ENCODE peak calls at places on chromosomes 2 and 18, in ten cellular contexts. G, X, Q, V, L, M, K, R, A and F are unnamed samples.

GRCh38 chr2:174158003-174158402 is 90.3 kb downstream of the OLA1 start:
- DNase-seq in G (no peak), X (peak), Q (peak), V (peak), L (no peak), M (no peak), K (peak), R (no peak), A (no peak), F (peak)

GRCh38 chr18:47513614-47514013 is 262.2 kb upstream of the SKOR2 start:
- DNase-seq in G (no peak), X (no peak), Q (no peak), V (no peak), L (no peak), M (no peak), K (no peak), R (no peak), A (no peak), F (no peak)

GRCh38 chr2:204514439-204514838 is 30.8 kb upstream of the PARD3B start:
- DNase-seq in G (no peak), X (no peak), Q (no peak), V (no peak), L (no peak), M (no peak), K (no peak), R (no peak), A (no peak), F (no peak)

GRCh38 chr2:152546230-152546837 is 170.9 kb downstream of the PRPF40A start:
- DNase-seq in G (no peak), X (no peak), Q (no peak), V (no peak), L (no peak), M (no peak), K (no peak), R (no peak), A (no peak), F (no peak)

GRCh38 chr18:12417687-12418086 is 10.0 kb downstream of the PRELID3A start:
- DNase-seq in G (no peak), X (no peak), Q (no peak), V (no peak), L (no peak), M (no peak), K (no peak), R (peak), A (no peak), F (no peak)

GRCh38 chr2:215431290-215431689 is 4.6 kb downstream of the FN1 start:
- DNase-seq in G (no peak), X (no peak), Q (no peak), V (no peak), L (no peak), M (no peak), K (no peak), R (no peak), A (no peak), F (no peak)

GRCh38 chr18:57833441-57834101 is 30.5 kb upstream of the ATP8B1 start:
- DNase-seq in G (no peak), X (peak), Q (peak), V (peak), L (no peak), M (no peak), K (no peak), R (peak), A (no peak), F (no peak)

GRCh38 chr2:133598769-133599168 is 30.5 kb upstream of the NCKAP5 start:
- DNase-seq in G (no peak), X (no peak), Q (no peak), V (no peak), L (no peak), M (no peak), K (no peak), R (no peak), A (no peak), F (no peak)

GRCh38 chr2:182068811-182069210 is 83.2 kb downstream of the PPP1R1C start:
- DNase-seq in G (no peak), X (no peak), Q (no peak), V (no peak), L (no peak), M (no peak), K (no peak), R (peak), A (no peak), F (no peak)

GRCh38 chr2:237223208-237223861 is 137.6 kb downstream of the COPS8 start:
- DNase-seq in G (peak), X (peak), Q (no peak), V (no peak), L (peak), M (no peak), K (peak), R (peak), A (no peak), F (no peak)

GRCh38 chr18:12904012-12904516 is 20.0 kb upstream of the PTPN2 start:
- DNase-seq in G (peak), X (peak), Q (no peak), V (no peak), L (no peak), M (no peak), K (no peak), R (no peak), A (no peak), F (no peak)

GRCh38 chr2:140349695-140350094 is 1569.5 kb upstream of the NXPH2 start:
- DNase-seq in G (no peak), X (no peak), Q (no peak), V (no peak), L (no peak), M (no peak), K (no peak), R (no peak), A (no peak), F (no peak)

GRCh38 chr18:72652990-72653593 is 109.0 kb upstream of the CBLN2 start:
- DNase-seq in G (no peak), X (no peak), Q (no peak), V (peak), L (no peak), M (peak), K (peak), R (no peak), A (no peak), F (peak)

GRCh38 chr2:196426122-196426521 is 213.4 kb upstream of the CCDC150 start:
- DNase-seq in G (no peak), X (no peak), Q (no peak), V (no peak), L (no peak), M (no peak), K (no peak), R (no peak), A (no peak), F (no peak)

GRCh38 chr2:231383701-231384435 is 11.6 kb upstream of the B3GNT7 start:
- DNase-seq in G (no peak), X (no peak), Q (no peak), V (no peak), L (no peak), M (no peak), K (no peak), R (no peak), A (no peak), F (no peak)

GRCh38 chr18:644395-645004 is 13.0 kb upstream of the TYMS start:
- DNase-seq in G (no peak), X (no peak), Q (peak), V (no peak), L (no peak), M (no peak), K (peak), R (no peak), A (no peak), F (no peak)

GRCh38 chr2:103823847-103824246 is 1030.1 kb upstream of the POU3F3 start:
- DNase-seq in G (no peak), X (no peak), Q (no peak), V (no peak), L (no peak), M (no peak), K (no peak), R (no peak), A (no peak), F (no peak)

GRCh38 chr2:168848220-168848619 is 42.0 kb downstream of the SPC25 start:
- DNase-seq in G (no peak), X (no peak), Q (no peak), V (no peak), L (no peak), M (no peak), K (no peak), R (no peak), A (no peak), F (no peak)

GRCh38 chr2:218072002-218072401 is 2.9 kb downstream of the RUFY4 start:
- DNase-seq in G (no peak), X (no peak), Q (no peak), V (no peak), L (no peak), M (no peak), K (no peak), R (no peak), A (no peak), F (no peak)

GRCh38 chr2:204673877-204674276 is 128.6 kb downstream of the PARD3B start:
- DNase-seq in G (no peak), X (peak), Q (no peak), V (no peak), L (no peak), M (no peak), K (peak), R (peak), A (no peak), F (no peak)

GRCh38 chr18:9184998-9185613 is 48.5 kb downstream of the ANKRD12 start:
- DNase-seq in G (no peak), X (no peak), Q (no peak), V (no peak), L (no peak), M (no peak), K (no peak), R (no peak), A (no peak), F (no peak)

GRCh38 chr18:22324191-22325131 is 93.3 kb downstream of the CTAGE1 start:
- DNase-seq in G (peak), X (peak), Q (no peak), V (no peak), L (no peak), M (no peak), K (no peak), R (no peak), A (no peak), F (no peak)
- H3K4me3 ChIP-seq in G (peak), X (peak), Q (no peak), V (no peak), L (peak), M (peak), K (peak), R (peak), A (peak), F (no peak)

GRCh38 chr2:120734930-120735611 is 597 bp upstream of the GLI2 start:
- DNase-seq in G (peak), X (peak), Q (no peak), V (no peak), L (no peak), M (no peak), K (no peak), R (peak), A (no peak), F (no peak)
- H3K4me3 ChIP-seq in G (peak), X (peak), Q (no peak), V (no peak), L (peak), M (peak), K (no peak), R (peak), A (no peak), F (no peak)

DNA sequence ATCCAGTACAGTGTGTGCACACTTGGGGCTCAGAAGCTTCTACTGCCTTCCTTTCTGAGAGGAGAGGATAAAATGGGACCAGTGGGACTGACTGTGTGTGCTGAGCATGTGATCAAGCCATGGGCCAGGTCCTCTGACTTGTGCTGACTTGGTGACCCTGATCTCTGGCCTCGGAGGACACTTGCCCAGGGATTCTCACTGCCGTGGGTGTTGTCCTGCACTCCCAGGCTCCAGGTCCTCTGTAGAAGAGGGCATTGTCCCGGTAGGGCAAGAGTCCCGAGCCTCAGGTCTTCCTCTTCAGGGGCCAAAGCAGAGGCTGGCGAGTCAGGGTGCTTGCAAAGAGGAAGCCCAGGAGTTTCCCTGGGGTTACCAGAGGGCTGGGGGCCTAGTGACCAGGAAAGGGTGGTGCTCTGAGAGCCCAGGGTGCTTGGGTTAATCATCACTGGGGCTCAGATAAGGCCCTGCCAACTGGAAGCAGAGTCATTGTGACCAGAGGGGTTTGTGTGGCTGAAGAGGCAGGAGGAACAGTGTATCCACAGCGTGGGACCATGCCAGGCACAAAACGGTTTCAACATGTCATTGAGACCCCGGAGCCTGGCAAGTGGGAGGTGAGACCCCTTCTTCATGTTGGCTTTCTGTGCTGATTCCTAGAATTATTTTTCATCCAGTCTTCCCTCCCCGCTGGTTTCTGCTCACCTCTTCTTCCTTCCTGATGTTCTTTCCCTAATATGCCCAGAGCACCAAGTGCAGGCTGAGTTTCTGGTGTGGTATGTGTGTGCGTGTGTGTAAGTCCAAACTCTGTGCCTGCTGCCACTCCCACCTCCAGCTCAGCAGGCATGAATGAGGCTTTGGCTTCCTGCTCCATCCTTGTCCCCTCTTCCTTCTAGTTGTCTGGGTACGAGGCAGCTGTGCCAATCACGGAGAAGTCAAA is at the start of gene GCKR:
- DNase-seq in G (no peak), X (peak), Q (no peak), V (no peak), L (no peak), M (no peak), K (peak), R (no peak), A (no peak), F (no peak)
- H3K4me3 ChIP-seq in G (no peak), X (peak), Q (no peak), V (no peak), L (peak), M (no peak), K (no peak), R (no peak), A (no peak), F (no peak)

DNA sequence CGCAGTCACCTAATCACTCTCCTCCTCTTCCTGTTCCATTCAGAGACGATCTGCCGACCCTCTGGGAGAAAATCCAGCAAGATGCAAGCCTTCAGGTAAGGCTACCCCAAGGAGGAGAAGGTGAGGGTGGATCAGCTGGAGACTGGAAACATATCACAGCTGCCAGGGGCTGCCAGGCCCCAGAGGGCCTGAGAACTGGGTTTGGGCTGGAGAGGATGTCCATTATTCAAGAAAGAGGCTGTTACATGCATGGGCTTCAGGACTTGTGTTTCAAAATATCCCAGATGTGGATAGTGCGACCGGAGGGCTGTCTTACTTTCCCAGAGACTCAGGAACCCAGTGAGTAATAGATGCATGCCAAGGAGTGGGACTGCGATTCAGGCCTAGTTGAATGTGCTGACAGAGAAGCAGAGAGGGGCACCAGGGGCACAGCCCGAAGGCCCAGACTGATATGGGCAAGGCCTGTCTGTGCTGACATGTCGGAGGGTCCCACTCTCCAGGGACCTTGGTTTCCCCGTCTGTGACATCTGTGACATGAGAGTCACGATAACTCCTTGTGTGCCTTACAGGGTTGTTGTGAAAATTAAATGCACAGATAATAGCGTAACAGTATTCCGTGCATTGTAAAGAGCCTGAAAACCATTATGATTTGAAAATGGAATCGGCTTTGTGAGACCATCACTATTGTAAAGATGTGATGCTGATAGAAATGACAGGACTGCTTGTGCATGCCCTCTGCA is 418 bp downstream of the IL1RN start:
- DNase-seq in G (no peak), X (no peak), Q (no peak), V (no peak), L (no peak), M (no peak), K (no peak), R (no peak), A (no peak), F (no peak)
- H3K4me3 ChIP-seq in G (no peak), X (no peak), Q (no peak), V (no peak), L (peak), M (no peak), K (no peak), R (no peak), A (no peak), F (no peak)

DNA sequence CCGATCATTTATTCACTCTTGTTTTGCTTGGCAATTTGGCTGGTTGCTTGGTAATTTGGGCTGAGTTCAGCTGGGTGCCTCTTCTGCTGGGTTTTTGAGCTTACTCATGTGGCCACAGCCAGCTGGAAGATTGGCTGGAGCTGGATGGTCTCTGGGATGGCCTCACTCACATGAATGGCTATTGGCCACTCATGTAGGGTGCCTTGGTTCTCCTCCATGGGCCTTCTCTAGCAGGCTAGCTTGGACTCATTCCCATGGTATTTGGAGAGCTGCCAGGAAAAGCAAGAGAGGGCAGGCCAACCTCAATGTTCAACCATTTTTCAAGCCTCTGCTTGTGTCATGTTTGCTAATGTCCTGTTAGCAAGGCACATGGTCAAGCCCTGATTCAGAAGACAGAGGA is 16.9 kb downstream of the ZAP70 start:
- DNase-seq in G (no peak), X (peak), Q (no peak), V (no peak), L (no peak), M (no peak), K (peak), R (no peak), A (no peak), F (no peak)
- H3K4me3 ChIP-seq in G (no peak), X (no peak), Q (no peak), V (no peak), L (no peak), M (no peak), K (no peak), R (no peak), A (no peak), F (no peak)

DNA sequence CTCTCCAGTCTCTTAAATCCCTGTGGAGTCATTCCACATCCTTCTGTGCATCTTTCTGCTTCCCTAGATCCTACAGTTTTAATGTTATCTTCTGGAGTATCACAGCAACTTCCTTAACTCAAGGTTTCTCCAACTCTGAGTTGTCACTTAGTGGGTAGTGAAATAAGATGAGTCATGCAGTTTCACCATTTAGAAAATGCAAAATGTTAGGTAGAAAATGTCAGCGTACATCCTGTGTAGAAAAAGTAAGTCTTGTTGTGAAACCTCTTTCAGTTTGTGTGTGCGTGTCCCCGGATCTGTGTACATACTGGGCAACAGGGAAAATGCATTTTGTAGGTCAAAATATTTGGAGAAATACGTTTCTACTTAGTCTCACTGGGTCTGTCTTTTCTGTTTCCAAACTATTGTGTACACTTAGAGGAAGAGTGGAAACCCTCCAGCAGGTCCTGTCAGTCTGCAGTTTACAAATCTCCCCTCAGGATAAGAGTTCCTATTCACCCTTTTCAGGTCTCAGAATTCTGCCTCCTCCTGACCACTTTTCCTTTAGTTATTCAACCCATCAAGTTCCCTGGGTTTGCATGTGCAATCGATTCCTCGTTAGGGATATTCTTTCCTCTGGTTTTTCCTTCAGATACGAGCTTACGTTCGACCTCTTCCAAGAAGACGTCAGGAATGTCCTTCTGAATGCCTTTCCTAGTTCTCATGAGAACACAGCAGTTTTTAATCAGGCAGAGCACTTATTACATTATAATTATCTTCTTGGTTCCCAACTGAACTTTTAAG is 154.8 kb downstream of the TGIF1 start:
- DNase-seq in G (no peak), X (peak), Q (peak), V (peak), L (no peak), M (no peak), K (peak), R (peak), A (no peak), F (peak)
- H3K4me3 ChIP-seq in G (peak), X (peak), Q (peak), V (peak), L (peak), M (peak), K (peak), R (peak), A (peak), F (peak)